ENCODE peak calls at places on chromosomes 13 and 19, in nine cellular contexts. O is mucosa of descending colon, I is right atrium auricular region, T is omental fat pad, N is coronary artery, U is stomach, E is ovary, X is GM13976, H is adrenal gland. L is an unnamed sample.

GRCh38 chr13:30463820-30464495 is 1.8 kb downstream of the HMGB1 start:
- DNase-seq in T (no peak), O (peak; percentile 79), H (peak; percentile 87), U (peak; percentile 61), X (peak; percentile 53), N (peak; percentile 80), I (peak; percentile 71), E (no peak), L (peak; percentile 70)

GRCh38 chr19:4988770-4989251 is 19.9 kb downstream of the KDM4B start:
- DNase-seq in E (peak; percentile 74), U (no peak), O (no peak), X (no peak), T (no peak), N (peak; percentile 77), H (peak; percentile 85), I (peak; percentile 82), L (peak; percentile 80)

GRCh38 chr13:40666905-40667621 is 622 bp upstream of the FOXO1 start:
- DNase-seq in X (peak; percentile 54), E (peak; percentile 77), U (peak; percentile 48), T (no peak), H (peak; percentile 76), I (no peak), O (peak; percentile 72), N (peak; percentile 82), L (no peak)

GRCh38 chr19:2798733-2799132 is 13.4 kb downstream of the THOP1 start:
- DNase-seq in H (peak; percentile 87), U (no peak), T (no peak), I (peak; percentile 72), N (no peak), E (no peak), X (no peak), O (no peak), L (no peak)

GRCh38 chr19:47511681-47512080 is 3.2 kb downstream of the NAPA start:
- DNase-seq in N (no peak), E (peak; percentile 64), T (no peak), H (peak; percentile 63), I (no peak), X (no peak), U (no peak), O (no peak), L (peak; percentile 68)

GRCh38 chr13:20351279-20352022 is 119.3 kb upstream of the GJB6 start:
- DNase-seq in X (no peak), N (no peak), O (no peak), H (no peak), U (no peak), T (no peak), I (no peak), E (no peak), L (peak; percentile 87)

GRCh38 chr13:52459668-52460067 is 4.4 kb downstream of the CKAP2 start:
- DNase-seq in H (no peak), X (no peak), N (no peak), U (no peak), O (no peak), I (no peak), T (no peak), E (no peak), L (peak; percentile 17)

GRCh38 chr19:29596885-29597525 is 9.1 kb upstream of the POP4 start:
- DNase-seq in T (no peak), H (no peak), I (no peak), O (no peak), N (no peak), U (no peak), X (no peak), E (no peak), L (peak; percentile 19)

GRCh38 chr19:51083181-51083580 is 494 bp upstream of the KLK14 start:
- DNase-seq in E (no peak), I (no peak), T (no peak), N (no peak), H (no peak), U (no peak), O (no peak), X (no peak), L (no peak)

GRCh38 chr19:51089786-51090185 is 7.1 kb upstream of the KLK14 start:
- DNase-seq in T (no peak), N (no peak), O (no peak), E (no peak), H (no peak), I (no peak), U (no peak), X (no peak), L (no peak)

GRCh38 chr19:51084505-51084904 is 1.8 kb upstream of the KLK14 start:
- DNase-seq in O (no peak), H (no peak), I (no peak), X (no peak), N (no peak), E (peak; percentile 14), U (no peak), T (no peak), L (no peak)

GRCh38 chr19:51083783-51084182 is 1.1 kb upstream of the KLK14 start:
- DNase-seq in I (no peak), O (no peak), T (no peak), H (no peak), U (no peak), N (no peak), E (peak; percentile 2), X (no peak), L (no peak)

DNA sequence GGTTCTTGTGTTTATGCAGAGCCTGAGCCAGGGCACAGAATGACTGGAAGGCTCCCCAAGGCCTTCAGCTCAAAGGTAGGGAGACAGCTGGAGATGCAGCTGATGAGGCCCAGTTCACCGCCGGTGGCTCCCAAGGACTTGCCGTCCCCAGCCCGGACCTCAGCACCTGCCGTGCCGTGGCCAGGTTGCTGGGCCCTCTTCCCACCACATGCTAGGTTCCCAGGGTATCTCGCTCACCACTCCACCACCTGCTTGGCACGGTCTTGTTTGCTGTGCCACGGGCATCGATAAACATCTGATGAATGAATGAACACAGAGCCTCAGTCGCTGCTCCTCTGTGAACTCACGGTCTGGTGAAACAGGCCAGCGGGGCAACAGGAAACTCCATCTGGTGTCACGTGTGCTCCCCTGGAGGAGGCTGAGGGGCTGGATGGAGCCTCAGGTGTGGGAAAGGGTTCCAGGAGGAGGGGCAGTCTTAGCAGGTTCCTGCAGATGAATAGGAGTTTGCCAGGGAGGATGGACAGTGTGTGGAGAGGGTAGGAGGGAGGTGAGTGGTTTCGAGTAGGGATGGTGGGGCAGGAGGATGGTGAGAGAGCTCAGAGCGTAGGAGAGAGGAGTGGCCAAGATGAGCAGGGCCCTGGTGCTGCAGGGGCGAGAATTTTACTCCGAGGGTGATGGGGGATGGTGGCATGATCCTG is 3.6 kb upstream of the KLK14 start:
- DNase-seq in X (no peak), O (no peak), T (no peak), E (peak; percentile 13), N (no peak), H (no peak), U (no peak), I (no peak), L (no peak)
- TF ChIP-seq CTCF in X (no peak), O (no peak), T (no peak), E (no peak), N (no peak), H (no peak), U (no peak), I (no peak), L (no peak)

DNA sequence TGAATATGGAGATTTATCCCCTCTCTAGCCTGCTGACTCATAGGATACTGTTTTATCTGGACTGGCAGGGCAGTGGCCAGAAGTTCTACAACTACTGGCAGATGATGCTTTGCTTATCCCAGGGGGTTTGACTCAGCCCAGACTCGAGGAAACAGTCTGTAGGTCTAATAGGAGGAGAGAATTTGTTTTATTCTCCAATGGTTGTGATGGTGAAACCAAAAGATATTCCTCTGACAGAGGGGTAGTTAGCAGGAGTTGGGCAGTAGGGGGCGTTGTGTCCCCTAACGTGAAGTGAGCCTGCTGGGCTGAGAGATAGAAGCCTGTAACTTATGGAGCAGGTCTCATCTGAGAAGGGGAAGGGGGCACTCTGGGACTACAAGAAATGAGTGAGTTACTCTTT is 74.9 kb downstream of the WTIP start:
- DNase-seq in O (no peak), N (no peak), E (no peak), X (no peak), T (no peak), I (no peak), H (no peak), U (no peak), L (peak; percentile 2)
- TF ChIP-seq CTCF in O (no peak), N (no peak), E (no peak), X (no peak), T (no peak), I (peak; percentile 24), H (peak; percentile 7), U (peak; percentile 21), L (peak; percentile 50)

DNA sequence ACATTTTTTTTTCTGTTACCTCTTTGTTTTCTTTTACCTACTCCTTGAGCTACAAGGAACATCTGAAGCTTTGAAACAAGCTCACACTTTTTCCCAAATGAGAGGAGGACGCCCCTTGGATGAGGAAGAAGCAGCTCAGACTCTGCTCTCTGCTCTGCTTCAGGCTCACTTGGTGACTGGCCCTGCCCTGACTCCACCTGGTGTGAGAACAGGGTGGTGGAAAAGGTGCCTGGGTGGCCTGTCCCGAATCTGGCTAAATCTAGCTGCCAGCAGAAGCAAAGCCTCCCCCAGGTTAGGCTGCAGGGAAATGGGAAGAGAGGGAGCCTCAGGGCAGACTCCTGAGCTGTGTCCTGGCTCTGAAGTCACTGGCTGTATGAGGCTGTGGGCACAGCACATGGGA is 68.0 kb upstream of the CEACAM8 start:
- DNase-seq in O (no peak), I (no peak), H (no peak), X (no peak), U (no peak), N (no peak), E (no peak), T (no peak), L (no peak)
- TF ChIP-seq CTCF in O (no peak), I (no peak), H (no peak), X (no peak), U (no peak), N (no peak), E (no peak), T (no peak), L (no peak)

GRCh38 chr19:42289556-42290041 is 12.3 kb upstream of the PRR19 start:
- DNase-seq in U (no peak), N (no peak), T (no peak), X (no peak), I (no peak), O (no peak), E (no peak), H (no peak), L (no peak)

GRCh38 chr19:42290136-42290522 is 11.8 kb upstream of the PRR19 start:
- DNase-seq in N (no peak), U (no peak), E (no peak), H (no peak), I (no peak), T (no peak), X (no peak), O (no peak), L (no peak)

GRCh38 chr19:42291437-42291815 is 10.5 kb upstream of the PRR19 start:
- DNase-seq in T (no peak), I (no peak), U (peak; percentile 77), H (no peak), N (no peak), O (peak; percentile 63), E (no peak), X (no peak), L (no peak)

GRCh38 chr19:42292042-42292960 is 9.6 kb upstream of the PRR19 start:
- DNase-seq in O (peak; percentile 68), I (no peak), H (no peak), N (no peak), U (no peak), X (no peak), E (no peak), T (no peak), L (no peak)

DNA sequence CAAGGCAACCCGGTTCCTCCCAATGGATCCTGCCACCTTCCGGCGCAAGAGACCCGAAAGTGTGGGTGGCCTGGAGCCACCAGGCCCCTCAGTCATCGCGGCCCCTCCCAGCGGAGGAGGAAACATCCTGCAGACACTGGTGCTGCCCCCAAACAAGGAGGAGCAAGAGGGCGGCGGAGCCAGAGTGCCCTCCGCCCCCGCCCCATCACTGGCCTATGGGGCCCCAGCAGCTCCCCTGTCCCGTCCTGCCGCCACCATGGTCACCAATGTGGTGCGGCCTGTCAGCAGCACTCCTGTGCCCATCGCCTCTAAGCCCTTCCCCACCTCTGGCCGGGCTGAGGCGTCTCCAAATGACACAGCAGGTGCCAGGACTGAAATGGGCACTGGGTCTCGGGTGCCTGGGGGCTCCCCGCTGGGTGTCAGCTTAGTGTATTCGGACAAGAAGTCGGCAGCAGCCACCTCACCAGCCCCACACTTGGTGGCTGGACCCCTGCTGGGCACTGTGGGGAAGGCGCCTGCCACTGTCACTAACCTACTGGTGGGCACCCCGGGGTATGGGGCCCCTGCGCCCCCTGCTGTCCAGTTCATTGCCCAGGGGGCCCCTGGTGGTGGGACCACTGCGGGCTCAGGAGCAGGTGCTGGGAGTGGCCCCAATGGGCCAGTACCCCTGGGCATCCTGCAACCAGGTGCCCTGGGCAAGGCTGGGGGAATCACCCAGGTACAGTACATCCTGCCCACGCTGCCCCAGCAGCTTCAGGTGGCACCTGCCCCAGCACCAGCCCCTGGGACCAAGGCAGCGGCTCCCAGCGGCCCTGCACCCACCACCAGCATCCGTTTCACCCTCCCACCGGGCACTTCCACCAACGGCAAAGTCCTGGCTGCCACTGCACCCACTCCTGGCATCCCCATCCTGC is 11.2 kb upstream of the PRR19 start:
- DNase-seq in I (no peak), O (peak; percentile 56), H (no peak), X (peak; percentile 60), N (no peak), U (no peak), T (no peak), E (peak; percentile 51), L (no peak)
- TF ChIP-seq CTCF in I (no peak), O (peak; percentile 13), H (no peak), X (peak; percentile 42), N (no peak), U (peak; percentile 37), T (no peak), E (peak; percentile 31), L (peak; percentile 59)